ENCODE peak calls at places on chromosomes 5 and 9, in five cellular contexts. One of them, this sample, is unnamed.

GRCh38 chr5:43432486-43433365 is 20.5 kb upstream of the CCL28 start:
- DNase-seq in COR-L47: peak; percentile 35
- DNase-seq in fibroblast of pulmonary artery: peak; percentile 94
- DNase-seq in lung: peak; percentile 87
- DNase-seq in iris pigment epithelial cell: peak; percentile 84
- DNase-seq in this sample: peak; percentile 90

GRCh38 chr9:131728546-131728910 is 11.3 kb downstream of the RAPGEF1 start:
- DNase-seq in COR-L47: no peak
- DNase-seq in fibroblast of pulmonary artery: no peak
- DNase-seq in lung: no peak
- DNase-seq in iris pigment epithelial cell: no peak
- DNase-seq in this sample: no peak

GRCh38 chr9:8349928-8350327 is 550.4 kb upstream of the DMAC1 start:
- DNase-seq in COR-L47: no peak
- DNase-seq in fibroblast of pulmonary artery: no peak
- DNase-seq in lung: no peak
- DNase-seq in iris pigment epithelial cell: no peak
- DNase-seq in this sample: no peak

GRCh38 chr5:149583394-149583793 is 2.1 kb downstream of the ARHGEF37 start:
- DNase-seq in COR-L47: peak; percentile 55
- DNase-seq in fibroblast of pulmonary artery: peak; percentile 45
- DNase-seq in lung: no peak
- DNase-seq in iris pigment epithelial cell: no peak
- DNase-seq in this sample: peak; percentile 86

GRCh38 chr9:134860510-134860909 is 20.1 kb upstream of the FCN2 start:
- DNase-seq in COR-L47: no peak
- DNase-seq in fibroblast of pulmonary artery: no peak
- DNase-seq in lung: no peak
- DNase-seq in iris pigment epithelial cell: no peak
- DNase-seq in this sample: no peak

GRCh38 chr9:133928248-133928764 is 63.8 kb downstream of the VAV2 start:
- DNase-seq in COR-L47: no peak
- DNase-seq in fibroblast of pulmonary artery: no peak
- DNase-seq in lung: no peak
- DNase-seq in iris pigment epithelial cell: no peak
- DNase-seq in this sample: no peak

GRCh38 chr5:1827410-1828397 is 26.5 kb downstream of the NDUFS6 start:
- DNase-seq in COR-L47: no peak
- DNase-seq in fibroblast of pulmonary artery: no peak
- DNase-seq in lung: no peak
- DNase-seq in iris pigment epithelial cell: no peak
- DNase-seq in this sample: no peak

GRCh38 chr9:76403352-76403751 is 9.1 kb upstream of the RFK start:
- DNase-seq in COR-L47: peak; percentile 49
- DNase-seq in fibroblast of pulmonary artery: peak; percentile 90
- DNase-seq in lung: no peak
- DNase-seq in iris pigment epithelial cell: peak; percentile 92
- DNase-seq in this sample: no peak

GRCh38 chr5:64869419-64869818 is 100.7 kb downstream of the CWC27 start:
- DNase-seq in COR-L47: peak; percentile 51
- DNase-seq in fibroblast of pulmonary artery: peak; percentile 56
- DNase-seq in lung: no peak
- DNase-seq in iris pigment epithelial cell: peak; percentile 84
- DNase-seq in this sample: no peak

GRCh38 chr5:104111622-104112021 is 549.0 kb upstream of the NUDT12 start:
- DNase-seq in COR-L47: no peak
- DNase-seq in fibroblast of pulmonary artery: no peak
- DNase-seq in lung: no peak
- DNase-seq in iris pigment epithelial cell: no peak
- DNase-seq in this sample: no peak

GRCh38 chr5:17277907-17278306 is 60.5 kb downstream of the BASP1 start:
- DNase-seq in COR-L47: no peak
- DNase-seq in fibroblast of pulmonary artery: no peak
- DNase-seq in lung: no peak
- DNase-seq in iris pigment epithelial cell: no peak
- DNase-seq in this sample: no peak

GRCh38 chr9:78811562-78812276 is 514.8 kb downstream of the PSAT1 start:
- DNase-seq in COR-L47: no peak
- DNase-seq in fibroblast of pulmonary artery: peak; percentile 7
- DNase-seq in lung: no peak
- DNase-seq in iris pigment epithelial cell: peak; percentile 47
- DNase-seq in this sample: no peak

GRCh38 chr9:13513710-13514444 is 234.4 kb upstream of the MPDZ start:
- DNase-seq in COR-L47: peak; percentile 87
- DNase-seq in fibroblast of pulmonary artery: peak; percentile 26
- DNase-seq in lung: no peak
- DNase-seq in iris pigment epithelial cell: peak; percentile 35
- DNase-seq in this sample: peak; percentile 60

GRCh38 chr9:128055222-128056040 is 11.7 kb downstream of the NAIF1 start:
- DNase-seq in COR-L47: no peak
- DNase-seq in fibroblast of pulmonary artery: peak; percentile 54
- DNase-seq in lung: peak; percentile 65
- DNase-seq in iris pigment epithelial cell: no peak
- DNase-seq in this sample: peak; percentile 63

GRCh38 chr5:76408104-76408644 is 5.1 kb downstream of the IQGAP2 start:
- DNase-seq in COR-L47: no peak
- DNase-seq in fibroblast of pulmonary artery: no peak
- DNase-seq in lung: no peak
- DNase-seq in iris pigment epithelial cell: no peak
- DNase-seq in this sample: no peak

GRCh38 chr5:65329266-65329665 is 152.5 kb downstream of the ADAMTS6 start:
- DNase-seq in COR-L47: no peak
- DNase-seq in fibroblast of pulmonary artery: peak; percentile 22
- DNase-seq in lung: no peak
- DNase-seq in iris pigment epithelial cell: peak; percentile 73
- DNase-seq in this sample: no peak

GRCh38 chr9:127905788-127906191 is 6.4 kb upstream of the ST6GALNAC6 start:
- DNase-seq in COR-L47: no peak
- DNase-seq in fibroblast of pulmonary artery: no peak
- DNase-seq in lung: no peak
- DNase-seq in iris pigment epithelial cell: no peak
- DNase-seq in this sample: no peak

GRCh38 chr9:33860200-33860871 is 43.4 kb downstream of the UBE2R2 start:
- DNase-seq in COR-L47: no peak
- DNase-seq in fibroblast of pulmonary artery: no peak
- DNase-seq in lung: no peak
- DNase-seq in iris pigment epithelial cell: no peak
- DNase-seq in this sample: no peak

GRCh38 chr9:114177423-114178064 is 22.2 kb downstream of the COL27A1 start:
- DNase-seq in COR-L47: no peak
- DNase-seq in fibroblast of pulmonary artery: peak; percentile 63
- DNase-seq in lung: no peak
- DNase-seq in iris pigment epithelial cell: peak; percentile 65
- DNase-seq in this sample: no peak

This sample was measured in prostate gland.